ENCODE peak calls at places on chromosomes 16 and 17, in five cellular contexts. V is central memory CD4-positive, alpha-beta T cell; Z is caudate nucleus; L is activated CD4-positive, alpha-beta T cell treated with anti-CD3 and anti-CD28 coated beads, Interleukin-2, amount 50 U/mL, for 1 hour; Q is substantia nigra. M is an unnamed sample.

GRCh38 chr17:61333151-61333550 is 66.5 kb upstream of the TBX2 start:
- DNase-seq in V (no peak), Z (no peak), L (no peak), Q (no peak), M (no peak)

GRCh38 chr16:83956336-83957289 is 3.6 kb downstream of the OSGIN1 start:
- DNase-seq in V (peak), Z (peak), L (peak), Q (peak), M (peak)

GRCh38 chr16:83458612-83459011 is 349.2 kb upstream of the HSBP1 start:
- DNase-seq in V (no peak), Z (no peak), L (no peak), Q (no peak), M (no peak)

GRCh38 chr16:75093598-75094540 is 22.7 kb downstream of the LDHD start:
- DNase-seq in V (no peak), Z (no peak), L (no peak), Q (no peak), M (no peak)

GRCh38 chr17:823501-823902 is 41.3 kb downstream of the MRM3 start:
- DNase-seq in V (no peak), Z (no peak), L (no peak), Q (no peak), M (no peak)

GRCh38 chr17:38403491-38403890 is 24.8 kb upstream of the ARHGAP23 start:
- DNase-seq in V (no peak), Z (no peak), L (no peak), Q (no peak), M (no peak)

GRCh38 chr17:30346211-30346831 is 12.5 kb upstream of the TMIGD1 start:
- DNase-seq in V (no peak), Z (no peak), L (no peak), Q (no peak), M (no peak)

GRCh38 chr17:49218941-49219913 is 8.7 kb downstream of the ABI3 start:
- DNase-seq in V (peak), Z (no peak), L (no peak), Q (no peak), M (peak)

GRCh38 chr17:33080091-33080490 is 88.4 kb downstream of the SPACA3 start:
- DNase-seq in V (no peak), Z (no peak), L (no peak), Q (no peak), M (no peak)

GRCh38 chr16:47715442-47716054 is 254.4 kb downstream of the PHKB start:
- DNase-seq in V (no peak), Z (no peak), L (no peak), Q (no peak), M (no peak)

GRCh38 chr16:70635356-70636016 is 10.9 kb upstream of the IL34 start:
- DNase-seq in V (no peak), Z (no peak), L (no peak), Q (no peak), M (no peak)

GRCh38 chr16:63998-64913 is 8.2 kb downstream of the RHBDF1 start:
- DNase-seq in V (no peak), Z (no peak), L (no peak), Q (no peak), M (no peak)

GRCh38 chr17:42953669-42954068 is 10.6 kb downstream of the AARSD1 start:
- DNase-seq in V (no peak), Z (no peak), L (no peak), Q (no peak), M (no peak)

GRCh38 chr17:76736349-76737081 is 616 bp downstream of the SRSF2 start:
- DNase-seq in V (peak), Z (peak), L (peak), Q (peak), M (no peak)

GRCh38 chr16:2507679-2508064 is 6.1 kb upstream of the ATP6V0C start:
- DNase-seq in V (no peak), Z (no peak), L (no peak), Q (no peak), M (no peak)

GRCh38 chr17:81722184-81723120 is 10.4 kb downstream of the SLC25A10 start:
- DNase-seq in V (no peak), Z (peak), L (no peak), Q (peak), M (no peak)

GRCh38 chr16:27169511-27170071 is 33.7 kb upstream of the KDM8 start:
- DNase-seq in V (peak), Z (no peak), L (peak), Q (no peak), M (peak)

GRCh38 chr17:1555618-1556471 is 6.7 kb downstream of the PITPNA start:
- DNase-seq in V (no peak), Z (no peak), L (no peak), Q (peak), M (no peak)

GRCh38 chr16:3580686-3581085 is 3.5 kb upstream of the NLRC3 start:
- DNase-seq in V (no peak), Z (no peak), L (no peak), Q (no peak), M (no peak)

GRCh38 chr17:42405963-42406495 is 17.0 kb downstream of the CAVIN1 start:
- DNase-seq in V (peak), Z (peak), L (peak), Q (peak), M (peak)

GRCh38 chr16:85555549-85556455 is 57.3 kb upstream of the GSE1 start:
- DNase-seq in V (peak), Z (no peak), L (peak), Q (no peak), M (no peak)

GRCh38 chr17:31787082-31787481 is 72.0 kb downstream of the COPRS start:
- DNase-seq in V (no peak), Z (no peak), L (no peak), Q (no peak), M (no peak)

GRCh38 chr17:66711936-66712335 is 123.0 kb upstream of the CACNG5 start:
- DNase-seq in V (no peak), Z (no peak), L (no peak), Q (no peak), M (peak)

GRCh38 chr17:70608193-70608592 is 438.9 kb downstream of the KCNJ2 start:
- DNase-seq in V (no peak), Z (no peak), L (no peak), Q (no peak), M (no peak)

GRCh38 chr16:88356727-88357199 is 26.0 kb upstream of the ZNF469 start:
- DNase-seq in V (no peak), Z (no peak), L (no peak), Q (no peak), M (no peak)

GRCh38 chr16:24526701-24527470 is 12.5 kb upstream of the RBBP6 start:
- DNase-seq in V (no peak), Z (no peak), L (no peak), Q (no peak), M (no peak)

GRCh38 chr16:30875881-30876791 is 17.7 kb downstream of the BCL7C start:
- DNase-seq in V (peak), Z (peak), L (no peak), Q (no peak), M (peak)

GRCh38 chr17:72514888-72515287 is 394.1 kb downstream of the SOX9 start:
- DNase-seq in V (no peak), Z (peak), L (no peak), Q (peak), M (no peak)

GRCh38 chr16:85058909-85059308 is 31.3 kb downstream of the KIAA0513 start:
- DNase-seq in V (no peak), Z (no peak), L (no peak), Q (no peak), M (no peak)

GRCh38 chr17:73987395-73987794 is 216.1 kb upstream of the RPL38 start:
- DNase-seq in V (no peak), Z (no peak), L (no peak), Q (no peak), M (no peak)

GRCh38 chr17:28394717-28395116 is 11.3 kb downstream of the SLC46A1 start:
- DNase-seq in V (no peak), Z (no peak), L (no peak), Q (no peak), M (no peak)

GRCh38 chr16:47970291-47970931 is 185.4 kb downstream of the ABCC12 start:
- DNase-seq in V (no peak), Z (no peak), L (no peak), Q (no peak), M (peak)

GRCh38 chr17:77948690-77949114 is 9.8 kb upstream of the TNRC6C start:
- DNase-seq in V (no peak), Z (peak), L (no peak), Q (peak), M (no peak)

GRCh38 chr17:19713462-19713861 is 2.9 kb downstream of the SLC47A2 start:
- DNase-seq in V (no peak), Z (no peak), L (no peak), Q (no peak), M (no peak)

GRCh38 chr16:58586340-58587030 is 43.1 kb downstream of the CNOT1 start:
- DNase-seq in V (no peak), Z (no peak), L (no peak), Q (no peak), M (no peak)

GRCh38 chr17:62919388-62919787 is 46.6 kb upstream of the TANC2 start:
- DNase-seq in V (no peak), Z (no peak), L (no peak), Q (no peak), M (no peak)

M was measured in Jurkat, Clone E6-1.